ENCODE peak calls at places on chromosomes 4 and X, in seven cellular contexts. D is heart right ventricle, J is tibial nerve, A is breast epithelium, M is K562, O is right lobe of liver, T is transverse colon. E is an unnamed sample.

GRCh38 chr4:26032142-26032541 is 118.1 kb downstream of the SMIM20 start:
- DNase-seq in D (no peak), J (no peak), A (no peak), M (no peak), O (no peak), T (no peak), E (peak)

GRCh38 chr4:56828784-56829535 is 7.5 kb upstream of the SPINK2 start:
- DNase-seq in D (no peak), J (no peak), A (no peak), M (no peak), O (no peak), T (no peak), E (no peak)

GRCh38 chrX:65406532-65406931 is 128.1 kb downstream of the LAS1L start:
- DNase-seq in D (no peak), J (no peak), A (no peak), M (no peak), O (no peak), T (no peak), E (no peak)

GRCh38 chr4:141501395-141501794 is 135.0 kb upstream of the IL15 start:
- DNase-seq in D (no peak), J (no peak), A (no peak), M (no peak), O (no peak), T (no peak), E (no peak)

GRCh38 chr4:38842998-38843397 is 13.6 kb downstream of the TLR6 start:
- DNase-seq in D (no peak), J (no peak), A (no peak), M (no peak), O (no peak), T (no peak), E (no peak)

GRCh38 chrX:96770315-96770714 is 85.7 kb downstream of the DIAPH2 start:
- DNase-seq in D (no peak), J (no peak), A (no peak), M (no peak), O (no peak), T (no peak), E (no peak)

GRCh38 chrX:7372843-7373525 is 225.0 kb upstream of the PUDP start:
- DNase-seq in D (no peak), J (no peak), A (no peak), M (no peak), O (no peak), T (no peak), E (no peak)

GRCh38 chr4:36267491-36268254 is 13.7 kb upstream of the DTHD1 start:
- DNase-seq in D (no peak), J (no peak), A (no peak), M (no peak), O (no peak), T (no peak), E (no peak)

GRCh38 chr4:94410678-94411206 is 41.0 kb upstream of the PDLIM5 start:
- DNase-seq in D (peak), J (peak), A (no peak), M (no peak), O (peak), T (peak), E (no peak)

GRCh38 chr4:110614981-110615365 is 7.9 kb downstream of the PITX2 start:
- DNase-seq in D (no peak), J (no peak), A (no peak), M (no peak), O (no peak), T (no peak), E (no peak)

GRCh38 chr4:169243808-169244207 is 26.9 kb downstream of the SH3RF1 start:
- DNase-seq in D (no peak), J (no peak), A (no peak), M (no peak), O (no peak), T (no peak), E (no peak)

GRCh38 chr4:78954048-78954666 is 14.9 kb upstream of the PAQR3 start:
- DNase-seq in D (no peak), J (peak), A (no peak), M (peak), O (no peak), T (no peak), E (peak)

GRCh38 chr4:158934996-158935669 is 166.3 kb downstream of the FNIP2 start:
- DNase-seq in D (no peak), J (no peak), A (no peak), M (no peak), O (no peak), T (no peak), E (no peak)

GRCh38 chrX:137482136-137482535 is 83.8 kb upstream of the ZIC3 start:
- DNase-seq in D (no peak), J (no peak), A (no peak), M (no peak), O (no peak), T (no peak), E (no peak)

GRCh38 chr4:73447701-73448100 is 11.7 kb downstream of the AFP start:
- DNase-seq in D (no peak), J (no peak), A (no peak), M (no peak), O (no peak), T (no peak), E (no peak)

GRCh38 chr4:81781824-81782223 is 310.1 kb upstream of the RASGEF1B start:
- DNase-seq in D (no peak), J (no peak), A (no peak), M (no peak), O (no peak), T (no peak), E (no peak)

GRCh38 chrX:24117288-24117687 is 32.2 kb upstream of the ZFX start:
- DNase-seq in D (peak), J (peak), A (no peak), M (no peak), O (no peak), T (no peak), E (no peak)

GRCh38 chrX:10189317-10190268 is 32.8 kb downstream of the CLCN4 start:
- DNase-seq in D (peak), J (peak), A (peak), M (peak), O (peak), T (peak), E (peak)

GRCh38 chr4:36351082-36351666 is 69.8 kb downstream of the DTHD1 start:
- DNase-seq in D (peak), J (peak), A (peak), M (peak), O (peak), T (peak), E (peak)

GRCh38 chrX:21490341-21490740 is 116.1 kb downstream of the CNKSR2 start:
- DNase-seq in D (no peak), J (no peak), A (no peak), M (no peak), O (no peak), T (no peak), E (no peak)

GRCh38 chr4:151013491-151013890 is 1.6 kb downstream of the LRBA start:
- DNase-seq in D (no peak), J (no peak), A (no peak), M (no peak), O (no peak), T (no peak), E (no peak)

GRCh38 chrX:39749728-39750127 is 348.0 kb downstream of the BCOR start:
- DNase-seq in D (no peak), J (no peak), A (no peak), M (no peak), O (no peak), T (no peak), E (no peak)
- H3K27ac ChIP-seq in D (no peak), J (no peak), A (no peak), M (no peak), O (no peak), T (no peak), E (no peak)

DNA sequence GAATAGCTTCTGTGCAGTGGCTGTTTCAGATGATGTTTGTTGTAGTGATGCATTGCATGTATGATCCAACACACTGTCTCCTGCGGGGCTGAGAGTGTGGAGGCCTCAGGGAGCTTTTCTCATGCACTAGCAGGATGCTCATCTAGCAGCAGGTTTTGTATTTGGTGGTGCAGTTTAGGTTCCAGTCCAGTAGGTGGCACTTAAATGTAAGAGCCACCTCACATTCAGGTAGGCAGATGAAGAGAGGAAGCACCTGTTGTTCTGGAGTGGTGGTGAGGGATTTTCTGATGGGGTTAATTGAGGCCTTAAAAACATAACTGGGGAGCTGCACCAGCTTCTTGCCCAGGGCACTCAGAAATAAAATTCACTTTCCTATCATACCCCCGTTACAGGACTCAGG is 300.9 kb downstream of the SPIN4 start:
- DNase-seq in D (no peak), J (no peak), A (no peak), M (no peak), O (no peak), T (no peak), E (peak)
- TF ChIP-seq CTCF in D (no peak), J (no peak), A (no peak), M (peak), O (peak), T (no peak), E (peak)

DNA sequence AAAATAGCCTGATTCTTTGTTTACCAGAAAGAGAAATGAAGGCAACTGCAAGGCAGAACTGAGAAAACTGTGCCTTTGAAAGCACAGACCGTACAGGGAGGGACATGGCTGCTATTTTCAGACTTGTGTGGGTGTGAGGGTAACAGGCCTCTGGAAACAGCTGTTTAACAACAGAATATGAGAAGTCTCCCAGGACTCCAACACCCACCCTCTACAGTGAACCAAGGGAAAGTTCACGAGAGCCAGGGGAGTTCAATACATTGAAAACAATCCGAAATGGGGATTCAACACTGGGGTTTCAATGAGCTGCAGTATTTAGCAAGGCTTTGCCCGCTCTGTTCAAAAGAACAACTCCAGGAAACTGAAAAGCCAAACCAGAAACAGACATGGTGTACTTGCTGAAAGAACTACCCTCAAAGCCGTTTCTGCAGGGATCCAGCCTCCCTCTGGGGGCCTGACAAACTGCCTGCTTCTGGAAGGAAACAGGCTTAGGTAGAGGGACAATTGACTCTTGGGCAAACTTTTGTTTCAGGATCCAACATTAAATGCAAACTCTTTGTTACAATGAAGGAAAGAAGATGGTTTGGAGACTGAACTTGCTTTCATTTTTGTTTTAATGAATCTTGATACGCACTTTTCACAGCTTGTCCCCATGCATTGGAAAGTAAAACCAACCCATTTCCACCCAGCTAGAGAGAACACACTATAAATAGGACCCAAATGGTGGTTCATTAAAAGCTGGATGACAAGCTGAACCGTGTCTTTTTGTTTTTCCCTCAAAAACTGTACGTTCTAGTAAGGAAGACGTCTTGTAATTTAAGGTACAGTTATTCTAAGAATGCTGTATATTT is 95.5 kb upstream of the EGFL6 start:
- DNase-seq in D (no peak), J (no peak), A (no peak), M (no peak), O (no peak), T (no peak), E (no peak)
- H3K27ac ChIP-seq in D (peak), J (peak), A (peak), M (no peak), O (no peak), T (peak), E (no peak)

DNA sequence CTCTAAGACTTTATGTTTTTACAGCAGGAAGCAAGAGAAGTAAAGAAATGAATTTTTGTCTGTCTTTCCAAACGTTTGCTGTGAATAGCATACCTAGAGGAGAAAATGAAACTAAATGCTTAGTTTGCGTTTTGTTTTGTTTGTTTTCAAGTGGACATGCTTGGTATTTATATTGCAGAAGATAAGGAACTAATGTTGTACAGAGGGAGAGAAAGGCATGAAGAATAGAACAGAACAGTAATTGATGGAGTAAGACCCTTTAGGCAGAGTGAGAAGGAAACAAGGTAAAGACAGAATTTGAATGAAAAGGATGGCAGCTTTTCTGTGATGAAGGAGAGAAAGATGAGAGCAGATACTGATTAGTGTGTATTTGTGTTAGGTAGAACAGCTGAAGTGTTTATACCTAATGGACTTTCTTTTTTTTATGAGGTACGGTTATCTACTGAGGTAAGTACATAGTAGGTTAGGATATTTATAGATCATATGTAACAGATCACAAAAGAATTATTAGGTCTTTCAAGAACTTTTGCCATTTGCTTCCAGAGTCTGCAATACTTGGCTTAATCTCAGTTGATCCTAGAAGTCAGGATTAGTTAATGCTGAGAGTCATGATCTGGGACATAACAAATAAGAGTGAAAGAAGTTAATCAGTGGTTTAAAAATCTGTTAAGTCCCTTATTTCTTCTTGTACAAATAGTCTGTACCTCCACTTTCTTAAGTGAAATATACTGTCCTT is 36.9 kb downstream of the FABP2 start:
- DNase-seq in D (no peak), J (no peak), A (no peak), M (no peak), O (no peak), T (no peak), E (no peak)
- TF ChIP-seq CTCF in D (no peak), J (no peak), A (peak), M (no peak), O (no peak), T (no peak), E (no peak)

GRCh38 chrX:153929576-153929975 is 3.5 kb upstream of the ARHGAP4 start:
- DNase-seq in D (no peak), J (no peak), A (no peak), M (no peak), O (peak), T (no peak), E (no peak)
- H3K27ac ChIP-seq in D (peak), J (no peak), A (peak), M (peak), O (no peak), T (peak), E (peak)

GRCh38 chrX:100424012-100424411 is 13.9 kb upstream of the PCDH19 start:
- DNase-seq in D (no peak), J (no peak), A (no peak), M (no peak), O (no peak), T (no peak), E (no peak)
- TF ChIP-seq CTCF in D (no peak), J (no peak), A (no peak), M (peak), O (no peak), T (no peak), E (peak)

GRCh38 chr4:138614462-138615142 is 372.5 kb upstream of the SLC7A11 start:
- DNase-seq in D (no peak), J (no peak), A (no peak), M (no peak), O (no peak), T (no peak), E (no peak)
- H3K27ac ChIP-seq in D (no peak), J (no peak), A (no peak), M (no peak), O (no peak), T (no peak), E (no peak)

DNA sequence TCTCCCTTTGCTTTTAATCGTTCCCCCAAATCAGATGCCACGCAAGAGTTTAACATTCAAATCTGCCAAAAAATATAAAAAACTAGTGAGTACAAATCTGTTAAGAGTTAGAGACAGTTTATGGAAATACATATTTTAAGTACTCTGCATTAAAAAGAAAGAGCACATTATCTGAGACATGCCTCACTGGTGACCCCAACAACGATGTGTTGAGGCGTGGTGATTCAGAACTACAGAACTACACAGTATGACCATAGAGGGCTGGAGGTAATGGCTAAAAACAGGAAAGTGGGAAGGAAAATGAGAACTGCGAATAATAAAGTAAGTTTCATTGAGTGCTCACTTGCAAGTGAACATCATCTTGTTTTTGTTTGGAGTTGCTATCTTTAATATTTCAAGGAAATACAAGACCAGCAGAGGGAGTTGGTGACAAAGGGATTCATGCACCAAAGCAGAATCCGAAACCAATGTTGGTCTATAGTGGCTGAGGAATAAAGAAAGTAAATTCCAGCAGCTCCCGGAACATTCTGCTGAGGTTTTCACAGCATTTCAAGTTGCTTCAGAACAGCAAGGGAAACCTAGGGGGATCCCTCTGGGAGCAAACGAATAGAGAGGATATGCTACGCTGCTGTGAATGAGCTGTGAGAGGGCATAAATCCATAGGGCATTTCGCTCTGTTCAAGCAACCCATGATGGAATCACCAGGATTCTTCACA is 92.2 kb downstream of the DCHS2 start:
- DNase-seq in D (no peak), J (no peak), A (no peak), M (no peak), O (no peak), T (no peak), E (no peak)
- TF ChIP-seq CTCF in D (peak), J (peak), A (peak), M (peak), O (peak), T (peak), E (no peak)